ENCODE peak calls at places on chromosomes 1 and 21, in six cellular contexts. V is activated naive CD4-positive, alpha-beta T cell treated with anti-CD3 and anti-CD28 coated beads, Interleukin-2, amount 50 U/mL, for 16 hours; T is CD4-positive, alpha-beta T cell; X is GM04503; L is psoas muscle; I is activated CD4-positive, alpha-beta T cell treated with anti-CD3 and anti-CD28 coated beads, Interleukin-2, amount 10 ng/mL, durations not matched to agents 7 days and 5 days. A is an unnamed sample.

GRCh38 chr1:10639301-10640078 is 157.0 kb downstream of the CASZ1 start:
- DNase-seq in V (no peak), T (no peak), X (no peak), L (no peak), I (no peak), A (no peak)

GRCh38 chr1:4061521-4062031 is 161.5 kb upstream of the C1orf174 start:
- DNase-seq in V (no peak), T (no peak), X (no peak), L (no peak), I (no peak), A (no peak)

GRCh38 chr1:21511579-21512522 is 2.6 kb downstream of the ALPL start:
- DNase-seq in V (no peak), T (no peak), X (peak), L (peak), I (no peak), A (no peak)

GRCh38 chr21:38824124-38824822 is 18.5 kb downstream of the ETS2 start:
- DNase-seq in V (no peak), T (no peak), X (no peak), L (no peak), I (no peak), A (no peak)

GRCh38 chr1:23673086-23673813 is 18.4 kb upstream of the RPL11 start:
- DNase-seq in V (no peak), T (no peak), X (peak), L (no peak), I (peak), A (no peak)

GRCh38 chr21:43865471-43866181 is 603 bp downstream of the AGPAT3 start:
- DNase-seq in V (peak), T (peak), X (peak), L (peak), I (peak), A (peak)

GRCh38 chr1:198560093-198560638 is 19.7 kb upstream of the ATP6V1G3 start:
- DNase-seq in V (no peak), T (no peak), X (no peak), L (no peak), I (no peak), A (no peak)

GRCh38 chr1:18787825-18788385 is 71.6 kb downstream of the TAS1R2 start:
- DNase-seq in V (no peak), T (no peak), X (no peak), L (no peak), I (no peak), A (no peak)

GRCh38 chr21:33824156-33824941 is 91.3 kb downstream of the ATP5PO start:
- DNase-seq in V (no peak), T (no peak), X (no peak), L (no peak), I (no peak), A (no peak)

GRCh38 chr1:207027221-207027777 is 5.3 kb downstream of the C1orf116 start:
- DNase-seq in V (no peak), T (no peak), X (no peak), L (no peak), I (no peak), A (no peak)

GRCh38 chr21:43869486-43870325 is 4.7 kb downstream of the AGPAT3 start:
- DNase-seq in V (no peak), T (no peak), X (no peak), L (no peak), I (no peak), A (peak)

GRCh38 chr21:46540087-46540710 is 64.7 kb downstream of the S100B start:
- DNase-seq in V (no peak), T (no peak), X (no peak), L (peak), I (peak), A (no peak)

GRCh38 chr1:38326135-38326534 is 279.5 kb upstream of the POU3F1 start:
- DNase-seq in V (no peak), T (no peak), X (no peak), L (no peak), I (no peak), A (no peak)

GRCh38 chr1:234531181-234532132 is 52.5 kb upstream of the TARBP1 start:
- DNase-seq in V (no peak), T (no peak), X (peak), L (peak), I (no peak), A (no peak)

GRCh38 chr1:93016171-93016570 is 54.9 kb upstream of the DIPK1A start:
- DNase-seq in V (no peak), T (no peak), X (no peak), L (no peak), I (no peak), A (no peak)

GRCh38 chr21:15514073-15514946 is 215.5 kb upstream of the USP25 start:
- DNase-seq in V (peak), T (peak), X (no peak), L (no peak), I (peak), A (no peak)

GRCh38 chr1:237183963-237184540 is 142.1 kb downstream of the RYR2 start:
- DNase-seq in V (no peak), T (no peak), X (no peak), L (no peak), I (no peak), A (no peak)

A was measured in chondrocyte.